ENCODE peak calls at places on chromosomes 6 and 20, in eight cellular contexts. M is posterior vena cava, C is ecto neural progenitor cell, S is NCI-H2081, T is GM23338, A is NCI-H1694 treated with DMSO at 0.1 percent for 48 hours, L is AG08396, G is substantia nigra. K is an unnamed sample.

GRCh38 chr6:96234476-96234875 is 218.7 kb downstream of the FUT9 start:
- DNase-seq in M (no peak), C (no peak), S (no peak), T (no peak), A (no peak), L (no peak), G (no peak), K (no peak)

GRCh38 chr6:39088331-39088730 is 26.7 kb downstream of the SAYSD1 start:
- DNase-seq in M (no peak), C (peak), S (peak), T (peak), A (no peak), L (peak), G (no peak), K (no peak)

GRCh38 chr6:52538921-52539354 is 37.9 kb downstream of the TRAM2 start:
- DNase-seq in M (no peak), C (no peak), S (no peak), T (no peak), A (no peak), L (no peak), G (no peak), K (no peak)

GRCh38 chr6:48641544-48641943 is 530.5 kb upstream of the PTCHD4 start:
- DNase-seq in M (no peak), C (no peak), S (no peak), T (no peak), A (no peak), L (peak), G (no peak), K (no peak)

GRCh38 chr20:34907616-34908469 is 31.4 kb downstream of the ACSS2 start:
- DNase-seq in M (no peak), C (no peak), S (peak), T (no peak), A (peak), L (peak), G (no peak), K (no peak)

GRCh38 chr20:41138527-41139226 is 1.3 kb downstream of the PLCG1 start:
- DNase-seq in M (peak), C (peak), S (no peak), T (peak), A (no peak), L (peak), G (no peak), K (no peak)

GRCh38 chr6:43627008-43627825 is 1.8 kb downstream of the GTPBP2 start:
- DNase-seq in M (peak), C (no peak), S (peak), T (no peak), A (no peak), L (peak), G (peak), K (peak)

GRCh38 chr20:59207742-59208357 is 44.2 kb downstream of the ZNF831 start:
- DNase-seq in M (no peak), C (peak), S (peak), T (peak), A (peak), L (no peak), G (peak), K (no peak)

GRCh38 chr6:106939848-106940247 is 34.7 kb downstream of the CD24 start:
- DNase-seq in M (no peak), C (no peak), S (no peak), T (no peak), A (no peak), L (no peak), G (no peak), K (no peak)

GRCh38 chr6:100305237-100305869 is 159.4 kb downstream of the SIM1 start:
- DNase-seq in M (no peak), C (no peak), S (no peak), T (no peak), A (no peak), L (no peak), G (no peak), K (no peak)

GRCh38 chr6:35031611-35032529 is 109.3 kb downstream of the TCP11 start:
- DNase-seq in M (no peak), C (no peak), S (no peak), T (no peak), A (no peak), L (no peak), G (no peak), K (no peak)

K was measured in NCI-H774.